ENCODE peak calls at places on chromosomes 1 and 21, in seven cellular contexts. J, A, O, N, D, T and Z are unnamed samples.

GRCh38 chr1:201584510-201584991 is 45.6 kb downstream of the NAV1 start:
- DNase-seq in J (no peak), A (no peak), O (no peak), N (no peak), D (no peak), T (no peak), Z (no peak)

GRCh38 chr1:75233302-75233929 is 99.2 kb downstream of the LHX8 start:
- DNase-seq in J (no peak), A (no peak), O (peak; percentile 4), N (peak; percentile 38), D (peak; percentile 9), T (peak; percentile 22), Z (no peak)

GRCh38 chr21:31656199-31657095 is 3.0 kb upstream of the SOD1 start:
- DNase-seq in J (no peak), A (no peak), O (no peak), N (no peak), D (no peak), T (no peak), Z (no peak)

GRCh38 chr1:94920061-94920460 is 6.8 kb downstream of the CNN3 start:
- DNase-seq in J (no peak), A (no peak), O (no peak), N (peak; percentile 18), D (no peak), T (no peak), Z (no peak)

GRCh38 chr1:37682334-37682987 is 9.9 kb upstream of the CDCA8 start:
- DNase-seq in J (no peak), A (no peak), O (no peak), N (peak; percentile 38), D (peak; percentile 63), T (peak; percentile 69), Z (no peak)

GRCh38 chr21:42235593-42235992 is 16.7 kb downstream of the ABCG1 start:
- DNase-seq in J (no peak), A (no peak), O (no peak), N (no peak), D (no peak), T (peak; percentile 32), Z (no peak)

GRCh38 chr1:145877923-145878486 is 7.7 kb downstream of the ANKRD35 start:
- DNase-seq in J (no peak), A (no peak), O (no peak), N (no peak), D (no peak), T (no peak), Z (no peak)

GRCh38 chr1:78323311-78323710 is 167.5 kb upstream of the PTGFR start:
- DNase-seq in J (no peak), A (no peak), O (no peak), N (no peak), D (no peak), T (no peak), Z (no peak)

GRCh38 chr1:109391161-109391556 is 6.6 kb downstream of the SORT1 start:
- DNase-seq in J (no peak), A (no peak), O (no peak), N (no peak), D (no peak), T (no peak), Z (no peak)

GRCh38 chr1:244992833-244993232 is 128.5 kb upstream of the HNRNPU start:
- DNase-seq in J (no peak), A (no peak), O (no peak), N (no peak), D (no peak), T (no peak), Z (no peak)

GRCh38 chr1:82614090-82614489 is 813.4 kb downstream of the ADGRL2 start:
- DNase-seq in J (no peak), A (no peak), O (no peak), N (no peak), D (no peak), T (no peak), Z (no peak)

GRCh38 chr1:236425031-236425663 is 31.1 kb downstream of the EDARADD start:
- DNase-seq in J (no peak), A (peak; percentile 62), O (peak; percentile 42), N (peak; percentile 46), D (no peak), T (no peak), Z (peak; percentile 57)
- TF ChIP-seq TAF1 in J (no peak), A (no peak), O (no peak), N (no peak), D (no peak), T (no peak), Z (no peak)

DNA sequence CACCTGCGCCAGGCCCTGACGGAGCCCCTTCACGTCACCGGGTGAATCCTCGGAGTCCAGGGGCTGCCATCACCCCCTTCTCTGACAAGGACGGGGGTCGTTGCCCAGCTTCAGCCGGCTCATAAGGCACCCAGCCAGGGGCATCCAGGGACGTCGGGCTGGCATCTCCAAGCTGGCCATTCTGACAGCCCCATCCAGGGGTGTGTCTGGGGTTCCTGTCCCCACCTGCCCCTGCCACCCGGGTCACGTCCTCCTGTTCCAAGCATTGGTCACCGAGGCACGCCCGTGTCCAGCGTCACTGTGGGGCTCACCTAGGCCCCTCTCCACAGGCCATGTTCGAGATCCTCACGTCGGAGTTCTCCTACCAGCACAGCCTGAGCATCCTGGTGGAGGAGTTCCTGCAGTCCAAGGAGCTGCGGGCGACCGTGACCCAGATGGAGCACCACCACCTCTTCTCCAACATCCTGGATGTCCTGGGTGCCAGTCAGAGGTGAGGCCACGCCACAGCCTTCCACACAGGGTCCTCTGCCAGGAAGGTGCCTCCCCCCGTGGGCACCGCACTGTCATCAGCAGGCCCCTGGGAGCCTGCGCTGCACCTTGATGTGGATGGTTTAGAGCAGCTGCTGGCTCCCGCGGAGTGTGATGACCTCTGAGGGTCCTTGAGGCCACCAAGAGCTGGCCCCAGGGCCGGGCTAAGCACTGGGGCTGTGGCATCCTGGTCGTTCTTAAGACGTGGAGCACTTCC is 14.8 kb downstream of the ARHGEF16 start:
- DNase-seq in J (no peak), A (no peak), O (no peak), N (no peak), D (no peak), T (no peak), Z (no peak)
- TF ChIP-seq TAF1 in J (no peak), A (no peak), O (no peak), N (no peak), D (no peak), T (no peak), Z (no peak)

DNA sequence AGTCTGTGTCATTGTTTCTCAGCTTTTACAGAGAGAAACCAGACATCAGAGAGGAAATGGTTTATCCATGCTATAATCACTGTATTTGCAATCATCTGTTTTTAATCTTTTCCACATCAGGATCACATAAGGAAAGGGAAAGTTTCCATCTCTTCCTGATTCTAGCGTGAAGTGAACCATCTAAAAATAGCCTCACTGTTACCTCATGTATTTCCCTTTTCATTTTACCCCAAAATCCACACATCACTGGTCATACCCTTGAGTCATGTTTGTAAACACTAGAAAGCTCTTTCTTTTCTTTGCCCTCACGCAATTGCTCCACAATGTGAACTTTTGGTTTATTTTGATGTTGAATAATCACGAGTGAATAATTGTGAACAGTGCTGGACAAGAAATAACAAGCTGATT is 146.0 kb downstream of the PLA2G4A start:
- DNase-seq in J (no peak), A (no peak), O (no peak), N (no peak), D (peak; percentile 7), T (no peak), Z (no peak)
- TF ChIP-seq TAF1 in J (no peak), A (no peak), O (no peak), N (no peak), D (no peak), T (no peak), Z (no peak)

DNA sequence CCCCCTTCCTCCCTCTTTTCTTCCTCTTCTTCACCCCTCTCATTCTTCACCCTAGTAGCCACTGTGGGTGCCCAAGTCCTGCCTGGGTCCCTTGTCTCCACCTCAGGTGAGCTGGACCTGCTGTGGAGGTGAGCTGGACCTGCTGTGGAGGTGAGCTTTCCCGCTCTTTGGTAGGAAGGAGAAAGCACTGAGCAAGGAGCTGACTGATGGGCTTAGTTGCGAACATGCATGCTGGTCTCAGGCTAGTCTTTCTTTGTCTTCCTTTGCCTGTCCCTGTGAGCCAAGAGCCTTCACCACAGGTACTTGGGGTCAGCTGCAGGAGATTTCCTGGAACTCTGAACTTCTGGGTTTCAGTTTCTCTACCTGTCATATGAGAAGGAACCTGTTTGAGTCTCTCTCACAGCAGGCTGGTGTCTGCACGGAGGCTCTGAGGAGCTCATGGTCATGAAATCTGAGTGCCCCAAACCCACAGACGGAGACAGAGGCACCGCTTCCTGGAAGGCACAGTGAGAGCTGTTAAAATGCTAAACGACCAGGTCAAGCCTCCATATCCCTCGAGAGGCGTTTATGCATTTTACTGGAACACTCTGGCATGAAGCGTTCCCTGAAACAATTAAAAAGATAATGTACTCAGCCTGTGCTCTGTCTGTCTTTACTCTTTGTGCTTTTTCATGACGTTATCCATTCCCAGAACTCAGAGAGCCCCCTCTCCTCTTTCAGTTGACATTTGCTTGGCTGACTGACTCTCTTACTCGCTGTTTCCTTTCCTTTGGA is 69.5 kb downstream of the RHOU start:
- DNase-seq in J (no peak), A (no peak), O (no peak), N (no peak), D (peak; percentile 53), T (no peak), Z (no peak)
- TF ChIP-seq TAF1 in J (no peak), A (no peak), O (no peak), N (no peak), D (no peak), T (no peak), Z (no peak)

GRCh38 chr1:53294557-53294956 is 33.3 kb downstream of the LRP8 start:
- DNase-seq in J (no peak), A (no peak), O (no peak), N (no peak), D (no peak), T (no peak), Z (no peak)
- TF ChIP-seq TAF1 in J (no peak), A (no peak), O (no peak), N (no peak), D (no peak), T (no peak), Z (no peak)

GRCh38 chr1:231695439-231696255 is 69.1 kb downstream of the DISC1 start:
- DNase-seq in J (no peak), A (no peak), O (no peak), N (no peak), D (peak; percentile 82), T (no peak), Z (no peak)

GRCh38 chr1:231702804-231703203 is 76.2 kb downstream of the DISC1 start:
- DNase-seq in J (no peak), A (no peak), O (no peak), N (no peak), D (no peak), T (no peak), Z (no peak)

GRCh38 chr1:231702321-231702720 is 75.7 kb downstream of the DISC1 start:
- DNase-seq in J (no peak), A (no peak), O (no peak), N (no peak), D (no peak), T (no peak), Z (no peak)

GRCh38 chr1:231701306-231701705 is 74.7 kb downstream of the DISC1 start:
- DNase-seq in J (no peak), A (no peak), O (no peak), N (no peak), D (no peak), T (no peak), Z (no peak)

DNA sequence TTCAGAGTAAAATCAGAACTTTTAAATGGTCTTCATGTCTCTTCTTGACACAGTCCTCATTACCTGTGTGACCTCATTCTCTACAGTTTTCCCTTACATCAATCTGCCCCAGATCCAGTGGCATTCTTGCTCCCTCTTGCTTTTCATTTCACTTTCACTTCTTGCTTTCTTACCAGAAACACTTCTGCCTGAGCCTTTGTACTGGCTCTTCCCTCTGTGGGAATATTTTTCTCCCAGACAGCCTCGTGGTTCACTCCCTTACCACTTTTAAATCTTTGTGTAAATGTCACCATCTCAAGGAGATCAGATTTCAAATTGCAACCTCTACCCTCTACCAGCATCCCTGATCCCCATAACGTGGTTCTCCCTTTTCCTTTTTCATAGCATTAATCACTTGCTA is 73.2 kb downstream of the DISC1 start:
- DNase-seq in J (no peak), A (no peak), O (no peak), N (no peak), D (no peak), T (no peak), Z (no peak)
- TF ChIP-seq TAF1 in J (no peak), A (no peak), O (no peak), N (no peak), D (no peak), T (no peak), Z (no peak)